ENCODE peak calls at places on chromosomes 16 and 17, in nine cellular contexts. C is HCEC 1CT; G is M059J; V is NCI-H1436 treated with DMSO at 0.1 percent for 48 hours; B is amniotic stem cell; S is activated T-helper 9 cell treated with anti-CD3 and anti-CD28 coated beads, Interleukin-2, amount 50 U/mL, for 16 hours; O is C1 segment of cervical spinal cord; N is NCI-H1694 treated with DMSO at 0.1 percent for 48 hours; K is AG04450. P is an unnamed sample.

GRCh38 chr16:3959148-3959547 is 78.6 kb upstream of the CREBBP start:
- DNase-seq in N (no peak), V (no peak), B (peak), C (no peak), S (no peak), O (no peak), G (peak), K (no peak), P (no peak)

GRCh38 chr17:57108656-57109392 is 23.8 kb downstream of the AKAP1 start:
- DNase-seq in S (no peak), K (no peak), G (no peak), C (no peak), N (no peak), B (no peak), O (no peak), V (no peak), P (no peak)

GRCh38 chr17:8410882-8411238 is 13.2 kb upstream of the RNF222 start:
- DNase-seq in O (no peak), S (no peak), V (no peak), G (no peak), B (no peak), N (no peak), C (no peak), K (no peak), P (no peak)

GRCh38 chr17:60361889-60362288 is 30.0 kb downstream of the USP32 start:
- DNase-seq in G (no peak), C (no peak), S (no peak), V (no peak), B (no peak), N (peak), K (no peak), O (no peak), P (no peak)

GRCh38 chr17:39953471-39953888 is 9.3 kb upstream of the GSDMA start:
- DNase-seq in G (no peak), V (no peak), O (no peak), N (no peak), C (no peak), K (no peak), S (no peak), B (no peak), P (no peak)

GRCh38 chr16:29962344-29962994 is 590 bp downstream of the TMEM219 start:
- DNase-seq in G (peak), S (no peak), C (peak), K (peak), N (no peak), O (no peak), B (no peak), V (no peak), P (no peak)

GRCh38 chr17:75153854-75154194 is 488 bp downstream of the JPT1 start:
- DNase-seq in B (no peak), S (no peak), G (no peak), O (peak), C (peak), K (no peak), V (no peak), N (no peak), P (no peak)

GRCh38 chr16:19356024-19356952 is 61.4 kb upstream of the TMC5 start:
- DNase-seq in N (no peak), S (no peak), B (no peak), G (no peak), K (no peak), C (no peak), O (no peak), V (no peak), P (no peak)

GRCh38 chr17:76537288-76537577 is 276 bp downstream of the CYGB start:
- DNase-seq in N (no peak), V (no peak), O (no peak), C (peak), S (no peak), G (no peak), B (no peak), K (no peak), P (no peak)

GRCh38 chr16:11402745-11403533 is 57.7 kb downstream of the RMI2 start:
- DNase-seq in V (no peak), N (no peak), O (no peak), G (no peak), C (no peak), K (no peak), B (no peak), S (no peak), P (no peak)

GRCh38 chr16:20023190-20023589 is 50.5 kb downstream of the GPR139 start:
- DNase-seq in G (peak), S (no peak), K (no peak), O (no peak), V (no peak), B (no peak), N (no peak), C (no peak), P (peak)

GRCh38 chr16:672851-673250 is 2.6 kb upstream of the RHBDL1 start:
- DNase-seq in B (no peak), G (no peak), S (no peak), K (no peak), N (no peak), V (no peak), O (no peak), C (no peak), P (no peak)

GRCh38 chr17:38410201-38410600 is 18.1 kb upstream of the ARHGAP23 start:
- DNase-seq in O (no peak), B (no peak), G (no peak), N (no peak), K (no peak), V (no peak), C (no peak), S (no peak), P (no peak)

GRCh38 chr16:81636298-81636960 is 142.7 kb upstream of the PLCG2 start:
- DNase-seq in S (no peak), K (no peak), N (no peak), G (no peak), V (no peak), C (no peak), B (no peak), O (no peak), P (no peak)

GRCh38 chr16:79607587-79607986 is 7.0 kb upstream of the MAF start:
- DNase-seq in O (no peak), G (peak), K (no peak), V (no peak), B (no peak), S (no peak), C (no peak), N (no peak), P (no peak)

GRCh38 chr17:49390548-49391324 is 23.9 kb downstream of the PHB1 start:
- DNase-seq in C (no peak), N (no peak), G (peak), V (no peak), S (no peak), B (no peak), O (peak), K (no peak), P (no peak)

GRCh38 chr17:81510798-81511549 is 1.6 kb downstream of the ACTG1 start:
- DNase-seq in B (no peak), O (peak), C (no peak), V (no peak), S (no peak), K (no peak), G (peak), N (no peak), P (peak)

GRCh38 chr16:56258508-56259424 is 67.5 kb downstream of the GNAO1 start:
- DNase-seq in S (no peak), N (no peak), V (no peak), O (peak), B (no peak), C (no peak), G (no peak), K (no peak), P (no peak)

GRCh38 chr17:78381601-78382168 is 3.2 kb downstream of the PGS1 start:
- DNase-seq in S (peak), B (no peak), V (no peak), K (no peak), C (no peak), N (no peak), O (no peak), G (peak), P (no peak)

GRCh38 chr16:79372504-79373184 is 227.9 kb downstream of the MAF start:
- DNase-seq in K (no peak), O (no peak), G (peak), V (no peak), B (no peak), N (no peak), S (peak), C (no peak), P (no peak)

GRCh38 chr17:975321-975982 is 4.1 kb downstream of the NXN start:
- DNase-seq in K (no peak), C (no peak), G (no peak), N (no peak), S (no peak), B (no peak), V (no peak), O (peak), P (no peak)

P was measured in MM.1S.